ENCODE peak calls at places on chromosomes 6 and 20, in five cellular contexts. H, R, L, G and F are unnamed samples.

GRCh38 chr20:13788167-13788834 is 3.5 kb downstream of the NDUFAF5 start:
- DNase-seq in H (no peak), R (peak; percentile 52), L (peak; percentile 79), G (peak; percentile 72), F (peak; percentile 39)

GRCh38 chr20:62936996-62937352 is 973 bp upstream of the GID8 start:
- DNase-seq in R (peak; percentile 46), L (peak; percentile 63), H (peak; percentile 47), G (peak; percentile 62), F (no peak)

GRCh38 chr20:257419-257818 is at the start of gene DEFB132:
- DNase-seq in H (no peak), L (no peak), R (no peak), G (no peak), F (no peak)

GRCh38 chr6:14060971-14061370 is 56.6 kb upstream of the CD83 start:
- DNase-seq in R (no peak), L (no peak), H (no peak), G (no peak), F (no peak)

GRCh38 chr6:52712136-52712535 is 41.2 kb downstream of the TMEM14A start:
- DNase-seq in R (peak; percentile 46), L (no peak), H (no peak), G (peak; percentile 37), F (no peak)

GRCh38 chr6:30350519-30350918 is 5.6 kb downstream of the RPP21 start:
- DNase-seq in H (no peak), R (no peak), G (peak; percentile 36), L (no peak), F (no peak)

GRCh38 chr20:300345-300744 is 3.0 kb downstream of the ZCCHC3 start:
- DNase-seq in G (no peak), H (no peak), L (no peak), R (no peak), F (no peak)

GRCh38 chr6:148535976-148536375 is 193.3 kb downstream of the SASH1 start:
- DNase-seq in H (no peak), R (no peak), G (peak; percentile 86), L (no peak), F (no peak)

GRCh38 chr6:157056275-157056674 is 267.0 kb downstream of the TMEM242 start:
- DNase-seq in L (no peak), R (no peak), H (no peak), G (no peak), F (no peak)

GRCh38 chr20:4014031-4014474 is 1.3 kb downstream of the RNF24 start:
- DNase-seq in L (peak; percentile 82), R (peak; percentile 91), H (peak; percentile 47), G (peak; percentile 88), F (peak; percentile 73)

GRCh38 chr6:15444881-15445280 is 199.0 kb downstream of the JARID2 start:
- DNase-seq in H (no peak), G (no peak), L (no peak), R (no peak), F (no peak)

GRCh38 chr20:37378785-37379598 is 33.1 kb downstream of the SRC start:
- DNase-seq in R (no peak), H (no peak), G (peak; percentile 59), L (no peak), F (no peak)

GRCh38 chr6:92024071-92024470 is 1395.3 kb downstream of the EPHA7 start:
- DNase-seq in G (no peak), H (no peak), R (no peak), L (no peak), F (no peak)

GRCh38 chr6:2502998-2503674 is 247.6 kb downstream of the MYLK4 start:
- DNase-seq in H (no peak), L (no peak), R (no peak), G (no peak), F (no peak)

GRCh38 chr6:3749991-3750323 is 1.6 kb downstream of the PXDC1 start:
- DNase-seq in R (peak; percentile 81), G (peak; percentile 86), L (peak; percentile 81), H (no peak), F (no peak)

GRCh38 chr6:125584468-125584939 is 164.9 kb upstream of the HEY2 start:
- DNase-seq in R (peak; percentile 1), L (peak; percentile 66), H (no peak), G (no peak), F (no peak)

GRCh38 chr6:55794136-55794812 is 81.1 kb downstream of the BMP5 start:
- DNase-seq in L (no peak), G (peak; percentile 94), R (peak; percentile 83), H (peak; percentile 7), F (peak; percentile 72)

GRCh38 chr6:6365242-6365641 is 44.8 kb upstream of the F13A1 start:
- DNase-seq in L (no peak), R (no peak), G (no peak), H (no peak), F (no peak)

GRCh38 chr20:20130399-20130798 is 78.1 kb downstream of the CFAP61 start:
- DNase-seq in H (no peak), L (no peak), G (peak; percentile 5), R (peak; percentile 42), F (no peak)

GRCh38 chr6:150887978-150888563 is 22.6 kb downstream of the MTHFD1L start:
- DNase-seq in L (no peak), R (no peak), G (no peak), H (no peak), F (no peak)

DNA sequence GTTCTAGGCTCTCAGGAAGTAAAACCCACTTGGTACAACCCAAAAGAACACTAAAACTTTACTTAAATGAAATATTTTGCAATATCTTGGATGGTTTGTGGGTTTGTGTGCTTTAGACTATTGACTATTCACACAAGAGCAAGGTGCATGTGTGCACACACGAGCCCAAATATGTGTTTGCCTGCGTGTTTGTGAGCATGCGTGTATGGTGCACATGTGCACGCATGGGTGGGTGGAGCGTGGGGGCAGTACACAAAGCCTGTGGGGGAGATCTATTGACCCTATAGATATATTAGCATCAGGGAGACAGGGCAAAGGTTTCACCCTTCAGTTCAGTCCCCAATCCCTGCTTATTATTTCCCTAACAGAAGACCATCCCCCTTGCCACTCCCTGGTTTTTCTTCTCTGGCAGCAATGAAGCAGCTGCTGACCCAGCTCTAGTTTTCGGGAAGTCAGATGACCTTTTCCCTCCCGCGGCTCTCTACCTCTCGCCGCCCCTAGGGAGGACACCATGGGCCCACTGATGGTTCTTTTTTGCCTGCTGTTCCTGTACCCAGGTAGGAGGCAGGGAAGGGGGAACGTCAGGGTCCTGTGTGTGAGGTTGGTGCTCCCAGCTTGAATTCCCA is at the start of gene C2:
- DNase-seq in R (no peak), H (no peak), G (no peak), L (no peak), F (no peak)
- H3K4me3 ChIP-seq in R (no peak within 1 kb of the TSS), H (no peak within 1 kb of the TSS), G (no peak within 1 kb of the TSS), L (no peak within 1 kb of the TSS), F (no peak within 1 kb of the TSS)

GRCh38 chr20:21396921-21397340 is 395 bp downstream of the NKX2-4 start:
- DNase-seq in H (no peak), G (no peak), R (no peak), L (peak; percentile 20), F (no peak)

GRCh38 chr20:21395039-21395665 is 2.2 kb downstream of the NKX2-4 start:
- DNase-seq in L (no peak), G (no peak), R (no peak), H (no peak), F (no peak)

GRCh38 chr20:21396045-21396893 is 1.1 kb downstream of the NKX2-4 start:
- DNase-seq in L (peak; percentile 22), R (peak; percentile 25), G (no peak), H (no peak), F (no peak)

GRCh38 chr20:21394120-21394519 is 3.2 kb downstream of the NKX2-4 start:
- DNase-seq in R (no peak), L (no peak), H (no peak), G (no peak), F (no peak)

GRCh38 chr20:21395666-21396044 is 1.7 kb downstream of the NKX2-4 start:
- DNase-seq in G (no peak), L (peak; percentile 7), R (no peak), H (no peak), F (no peak)
- H3K4me3 ChIP-seq in G (no peak overlapping the region), L (no peak overlapping the region), R (no peak overlapping the region), H (no peak overlapping the region), F (no peak overlapping the region)

GRCh38 chr20:6739406-6739805 is 28.1 kb upstream of the BMP2 start:
- DNase-seq in R (no peak), L (no peak), G (no peak), H (no peak), F (no peak)

GRCh38 chr20:6733965-6734364 is 33.5 kb upstream of the BMP2 start:
- DNase-seq in L (no peak), G (no peak), R (no peak), H (no peak), F (no peak)

GRCh38 chr20:6731951-6732580 is 35.4 kb upstream of the BMP2 start:
- DNase-seq in R (no peak), H (no peak), L (no peak), G (no peak), F (no peak)

GRCh38 chr20:6740096-6740495 is 27.4 kb upstream of the BMP2 start:
- DNase-seq in G (no peak), L (no peak), R (no peak), H (no peak), F (no peak)

DNA sequence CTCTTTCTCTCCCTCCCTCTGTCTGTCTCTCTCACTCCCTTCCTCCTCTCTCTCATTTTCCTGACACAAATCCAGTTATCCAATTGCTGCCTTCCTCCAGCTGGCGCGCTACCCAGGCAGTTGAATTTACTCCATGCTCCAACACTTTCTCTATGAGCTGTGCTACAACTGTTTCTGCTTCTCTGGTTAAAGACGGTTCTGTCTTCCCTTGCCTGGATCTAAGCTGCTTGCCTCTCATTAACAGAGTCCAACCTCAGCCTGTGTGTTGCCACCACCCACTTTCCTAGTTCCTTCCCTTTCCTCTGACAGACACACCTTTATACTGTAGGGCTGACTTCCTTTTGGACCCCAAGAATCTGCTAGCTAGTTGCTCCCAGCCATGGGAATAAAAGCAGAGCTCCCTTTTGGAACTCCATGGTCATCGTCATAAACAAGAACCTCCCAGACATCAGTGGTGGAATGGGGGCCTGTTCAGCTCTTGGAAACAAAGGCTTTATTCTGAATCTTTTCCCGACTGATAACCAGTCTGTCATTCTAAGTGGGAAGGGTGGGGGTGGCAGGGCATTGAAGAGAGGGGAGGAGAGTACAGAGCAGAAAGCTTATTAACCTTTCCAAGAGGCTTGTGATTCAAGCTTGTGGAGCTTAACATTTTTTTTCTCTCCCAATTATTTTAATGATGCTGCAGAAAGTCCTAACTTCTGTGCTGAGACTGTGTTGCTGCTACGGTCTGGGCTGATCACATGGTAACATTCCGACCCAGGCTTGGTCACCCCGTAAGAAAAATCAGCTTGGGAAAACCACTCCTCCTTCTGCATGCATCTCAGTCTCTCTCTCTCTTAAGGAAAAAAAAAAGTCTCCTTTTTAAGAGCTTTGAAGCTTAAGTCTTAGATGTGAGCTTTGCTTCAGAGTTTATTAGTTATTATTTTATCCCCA is 31.3 kb upstream of the BMP2 start:
- DNase-seq in G (no peak), L (peak; percentile 52), H (no peak), R (no peak), F (no peak)
- H3K4me3 ChIP-seq in G (no peak overlapping the region), L (no peak overlapping the region), H (no peak overlapping the region), R (no peak overlapping the region), F (no peak overlapping the region)

GRCh38 chr20:46174469-46175126 is 56.5 kb downstream of the CD40 start:
- DNase-seq in R (peak; percentile 30), G (peak; percentile 52), L (peak; percentile 90), H (no peak), F (no peak)
- H3K4me3 ChIP-seq in R (no peak overlapping the region), G (no peak overlapping the region), L (no peak overlapping the region), H (no peak overlapping the region), F (no peak overlapping the region)